ENCODE peak calls at places on chromosomes 7 and 10, in five cellular contexts. One of them, this sample, is unnamed.

GRCh38 chr7:3117488-3118228 is 74.0 kb upstream of the CARD11 start:
- DNase-seq in breast epithelium: no peak
- DNase-seq in HepG2: no peak
- DNase-seq in transverse colon: no peak
- DNase-seq in suprapubic skin: no peak
- DNase-seq in this sample: no peak

GRCh38 chr10:89389254-89389653 is 3.2 kb upstream of the IFIT1 start:
- DNase-seq in breast epithelium: no peak
- DNase-seq in HepG2: peak; percentile 35
- DNase-seq in transverse colon: no peak
- DNase-seq in suprapubic skin: no peak
- DNase-seq in this sample: no peak

GRCh38 chr10:50993817-50994251 is 80.5 kb upstream of the PRKG1 start:
- DNase-seq in breast epithelium: no peak
- DNase-seq in HepG2: no peak
- DNase-seq in transverse colon: no peak
- DNase-seq in suprapubic skin: no peak
- DNase-seq in this sample: no peak

GRCh38 chr7:26306770-26307169 is 15.1 kb downstream of the SNX10 start:
- DNase-seq in breast epithelium: no peak
- DNase-seq in HepG2: no peak
- DNase-seq in transverse colon: no peak
- DNase-seq in suprapubic skin: no peak
- DNase-seq in this sample: no peak

GRCh38 chr10:45354261-45354660 is 19.8 kb upstream of the ALOX5 start:
- DNase-seq in breast epithelium: no peak
- DNase-seq in HepG2: no peak
- DNase-seq in transverse colon: peak; percentile 51
- DNase-seq in suprapubic skin: no peak
- DNase-seq in this sample: no peak

GRCh38 chr10:132848306-132848705 is 62.4 kb upstream of the NKX6-2 start:
- DNase-seq in breast epithelium: no peak
- DNase-seq in HepG2: no peak
- DNase-seq in transverse colon: no peak
- DNase-seq in suprapubic skin: peak; percentile 16
- DNase-seq in this sample: peak; percentile 60

GRCh38 chr7:143227806-143228205 is 6.0 kb downstream of the TAS2R40 start:
- DNase-seq in breast epithelium: no peak
- DNase-seq in HepG2: no peak
- DNase-seq in transverse colon: no peak
- DNase-seq in suprapubic skin: no peak
- DNase-seq in this sample: no peak

GRCh38 chr10:44035474-44036197 is 349.3 kb downstream of the CXCL12 start:
- DNase-seq in breast epithelium: no peak
- DNase-seq in HepG2: no peak
- DNase-seq in transverse colon: no peak
- DNase-seq in suprapubic skin: no peak
- DNase-seq in this sample: no peak

GRCh38 chr10:129963076-129963830 is 821 bp downstream of the EBF3 start:
- DNase-seq in breast epithelium: no peak
- DNase-seq in HepG2: no peak
- DNase-seq in transverse colon: no peak
- DNase-seq in suprapubic skin: no peak
- DNase-seq in this sample: no peak

GRCh38 chr7:1425292-1426136 is 33.8 kb downstream of the MICALL2 start:
- DNase-seq in breast epithelium: no peak
- DNase-seq in HepG2: peak; percentile 39
- DNase-seq in transverse colon: no peak
- DNase-seq in suprapubic skin: no peak
- DNase-seq in this sample: no peak

GRCh38 chr7:81190997-81191747 is 272.3 kb upstream of the SEMA3C start:
- DNase-seq in breast epithelium: no peak
- DNase-seq in HepG2: peak; percentile 12
- DNase-seq in transverse colon: no peak
- DNase-seq in suprapubic skin: no peak
- DNase-seq in this sample: no peak

GRCh38 chr10:70164179-70164578 is 6.1 kb downstream of the SAR1A start:
- DNase-seq in breast epithelium: no peak
- DNase-seq in HepG2: no peak
- DNase-seq in transverse colon: no peak
- DNase-seq in suprapubic skin: no peak
- DNase-seq in this sample: no peak

GRCh38 chr10:75295901-75296441 is 60.2 kb upstream of the COMTD1 start:
- DNase-seq in breast epithelium: no peak
- DNase-seq in HepG2: no peak
- DNase-seq in transverse colon: no peak
- DNase-seq in suprapubic skin: peak; percentile 66
- DNase-seq in this sample: no peak
- H3K4me3 ChIP-seq in breast epithelium: peak overlapping the region; percentile 63
- H3K4me3 ChIP-seq in HepG2: peak overlapping the region; percentile 78
- H3K4me3 ChIP-seq in transverse colon: no peak overlapping the region
- H3K4me3 ChIP-seq in suprapubic skin: peak overlapping the region; percentile 62
- H3K4me3 ChIP-seq in this sample: peak overlapping the region; percentile 62

GRCh38 chr7:95026018-95026417 is 118.6 kb downstream of the PPP1R9A start:
- DNase-seq in breast epithelium: no peak
- DNase-seq in HepG2: peak; percentile 41
- DNase-seq in transverse colon: no peak
- DNase-seq in suprapubic skin: no peak
- DNase-seq in this sample: no peak

GRCh38 chr7:95028683-95029082 is 121.3 kb downstream of the PPP1R9A start:
- DNase-seq in breast epithelium: no peak
- DNase-seq in HepG2: peak; percentile 92
- DNase-seq in transverse colon: no peak
- DNase-seq in suprapubic skin: no peak
- DNase-seq in this sample: no peak

GRCh38 chr7:95027181-95027872 is 119.9 kb downstream of the PPP1R9A start:
- DNase-seq in breast epithelium: no peak
- DNase-seq in HepG2: no peak
- DNase-seq in transverse colon: peak; percentile 18
- DNase-seq in suprapubic skin: no peak
- DNase-seq in this sample: no peak

GRCh38 chr7:95026421-95027072 is 119.2 kb downstream of the PPP1R9A start:
- DNase-seq in breast epithelium: no peak
- DNase-seq in HepG2: no peak
- DNase-seq in transverse colon: no peak
- DNase-seq in suprapubic skin: no peak
- DNase-seq in this sample: no peak
- TF ChIP-seq POLR2AphosphoS5 in breast epithelium: no peak
- TF ChIP-seq POLR2AphosphoS5 in HepG2: no peak
- TF ChIP-seq POLR2AphosphoS5 in transverse colon: no peak
- TF ChIP-seq POLR2AphosphoS5 in suprapubic skin: no peak
- TF ChIP-seq POLR2AphosphoS5 in this sample: no peak

DNA sequence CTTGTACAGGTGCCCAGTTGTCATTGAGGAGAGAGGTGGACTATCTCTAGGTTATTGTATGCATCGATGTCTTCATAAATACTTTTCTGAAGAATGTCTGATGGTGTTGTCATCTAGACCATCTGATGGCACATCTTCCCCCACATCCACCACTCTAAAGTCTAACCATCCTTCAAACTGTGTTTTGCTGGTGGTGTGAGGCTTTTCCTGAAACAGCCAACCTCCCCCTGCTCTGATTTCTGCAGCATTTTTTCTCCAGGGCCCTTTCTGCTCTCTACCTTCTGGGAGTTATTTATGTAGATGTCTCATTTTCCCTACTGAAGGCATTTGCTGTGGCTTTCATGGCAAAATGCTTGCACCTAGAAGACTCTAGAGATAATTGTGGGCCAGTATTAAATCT is 1.5 kb downstream of the PLCE1 start:
- DNase-seq in breast epithelium: no peak
- DNase-seq in HepG2: no peak
- DNase-seq in transverse colon: no peak
- DNase-seq in suprapubic skin: no peak
- DNase-seq in this sample: no peak
- H3K4me3 ChIP-seq in breast epithelium: no peak overlapping the region
- H3K4me3 ChIP-seq in HepG2: no peak overlapping the region
- H3K4me3 ChIP-seq in transverse colon: no peak overlapping the region
- H3K4me3 ChIP-seq in suprapubic skin: no peak overlapping the region
- H3K4me3 ChIP-seq in this sample: peak overlapping the region; percentile 65

DNA sequence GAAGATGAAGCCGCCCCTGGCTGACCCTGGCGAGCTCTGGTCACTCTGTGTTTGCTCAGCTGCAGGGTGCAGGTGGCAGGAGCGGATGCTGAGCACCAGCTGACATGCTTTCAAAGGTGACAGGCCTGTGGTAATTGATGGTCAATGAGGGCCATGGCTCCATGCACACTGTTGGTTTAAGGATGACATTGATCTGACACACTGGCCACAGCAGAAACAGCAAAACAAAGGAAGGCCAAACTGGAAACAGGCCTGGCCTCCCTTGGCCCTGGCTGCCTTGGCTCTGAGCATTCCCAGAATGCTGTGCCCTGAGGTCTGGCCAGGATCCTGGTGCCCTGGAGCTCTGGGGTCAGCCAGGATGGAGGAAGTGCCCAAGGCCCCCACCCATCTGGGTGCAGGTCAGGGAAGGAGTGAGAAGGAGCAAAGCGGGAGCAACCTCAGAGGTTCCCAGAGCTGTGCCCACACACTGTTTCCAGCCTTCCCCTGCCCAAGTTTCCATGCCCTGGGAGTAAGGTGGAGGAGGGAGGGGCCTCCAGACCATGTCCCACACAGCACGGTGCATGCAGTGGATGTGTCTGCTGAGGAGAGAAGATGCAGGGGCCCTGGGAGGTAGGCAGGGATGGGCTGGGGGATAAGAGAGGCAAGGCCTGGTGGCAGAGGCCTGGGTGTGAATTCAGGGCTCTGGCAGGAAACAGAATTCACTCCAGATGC is 302.2 kb downstream of the RPS24 start:
- DNase-seq in breast epithelium: peak; percentile 15
- DNase-seq in HepG2: no peak
- DNase-seq in transverse colon: no peak
- DNase-seq in suprapubic skin: no peak
- DNase-seq in this sample: no peak
- TF ChIP-seq POLR2AphosphoS5 in breast epithelium: no peak
- TF ChIP-seq POLR2AphosphoS5 in HepG2: no peak
- TF ChIP-seq POLR2AphosphoS5 in transverse colon: no peak
- TF ChIP-seq POLR2AphosphoS5 in suprapubic skin: no peak
- TF ChIP-seq POLR2AphosphoS5 in this sample: no peak

This sample was measured in stomach.